ENCODE peak calls at places on chromosome 13, in six cellular contexts. P is HTR-8/SVneo; Q is fibroblast of pulmonary artery; B is fibroblast of gingiva; S is activated CD4-positive, alpha-beta memory T cell treated with anti-CD3 and anti-CD28 coated beads, Interleukin-2, amount 10 ng/mL, durations not matched to agents 7 days and 5 days; I is epithelial cell of prostate. A is an unnamed sample.

GRCh38 chr13:71672527-71672926 is 194.5 kb downstream of the DACH1 start:
- DNase-seq in B (no peak), P (no peak), Q (peak), I (no peak), S (no peak), A (no peak)

GRCh38 chr13:29621401-29621800 is 25.9 kb upstream of the SLC7A1 start:
- DNase-seq in Q (no peak), S (no peak), B (no peak), P (no peak), I (no peak), A (no peak)

GRCh38 chr13:73519720-73520119 is 460.9 kb downstream of the KLF5 start:
- DNase-seq in S (no peak), I (no peak), B (no peak), Q (no peak), P (no peak), A (no peak)

GRCh38 chr13:67023088-67023893 is 206.8 kb downstream of the PCDH9 start:
- DNase-seq in P (no peak), B (peak), I (peak), S (no peak), Q (peak), A (peak)

GRCh38 chr13:44803390-44803789 is 185.9 kb downstream of the NUFIP1 start:
- DNase-seq in Q (no peak), I (no peak), B (no peak), P (no peak), S (no peak), A (no peak)

GRCh38 chr13:110638814-110639806 is 23.8 kb downstream of the NAXD start:
- DNase-seq in B (no peak), I (no peak), S (no peak), P (no peak), Q (no peak), A (no peak)

GRCh38 chr13:46006688-46007452 is 45.7 kb downstream of the ZC3H13 start:
- DNase-seq in S (no peak), B (peak), I (no peak), Q (no peak), P (no peak), A (no peak)

GRCh38 chr13:33999830-34000605 is 182.1 kb downstream of the RFC3 start:
- DNase-seq in B (no peak), I (no peak), Q (no peak), S (no peak), P (no peak), A (no peak)

GRCh38 chr13:66469745-66470144 is 760.4 kb downstream of the PCDH9 start:
- DNase-seq in I (no peak), P (no peak), Q (no peak), B (no peak), S (no peak), A (no peak)

A was measured in A549.